ENCODE peak calls at places on chromosomes 1 and 21, in seven cellular contexts. B is suprapubic skin, H is HL-60, C is transverse colon, N is breast epithelium, J is GM23338, X is endothelial cell of umbilical vein. Y is an unnamed sample.
A peak's percentile ranks its signal among the peaks of the same experiment; 100 is the strongest.

GRCh38 chr1:242710286-242710685 is 185.8 kb upstream of the PLD5 start:
- DNase-seq in B (no peak), H (no peak), C (no peak), N (no peak), J (no peak), X (no peak), Y (no peak)

GRCh38 chr1:206821493-206821892 is 43.9 kb upstream of the IL20 start:
- DNase-seq in B (no peak), H (no peak), C (no peak), N (no peak), J (no peak), X (no peak), Y (no peak)

GRCh38 chr1:77271851-77272250 is 10.0 kb upstream of the AK5 start:
- DNase-seq in B (no peak), H (no peak), C (no peak), N (no peak), J (no peak), X (peak; percentile 82), Y (no peak)

GRCh38 chr1:10724511-10724910 is 71.9 kb downstream of the CASZ1 start:
- DNase-seq in B (no peak), H (no peak), C (no peak), N (no peak), J (no peak), X (no peak), Y (no peak)

GRCh38 chr21:41507521-41508414 is at the start of gene TMPRSS2:
- DNase-seq in B (no peak), H (no peak), C (peak; percentile 90), N (peak; percentile 42), J (peak; percentile 80), X (no peak), Y (peak; percentile 83)

GRCh38 chr1:33985656-33986055 is 121.8 kb downstream of the HMGB4 start:
- DNase-seq in B (no peak), H (no peak), C (no peak), N (no peak), J (no peak), X (no peak), Y (no peak)

GRCh38 chr1:226975259-226975908 is 35.3 kb downstream of the COQ8A start:
- DNase-seq in B (no peak), H (no peak), C (no peak), N (no peak), J (no peak), X (no peak), Y (no peak)

GRCh38 chr1:175178456-175178855 is 14.1 kb downstream of the KIAA0040 start:
- DNase-seq in B (no peak), H (no peak), C (no peak), N (no peak), J (no peak), X (no peak), Y (no peak)

GRCh38 chr1:230091473-230092231 is 24.6 kb downstream of the GALNT2 start:
- DNase-seq in B (no peak), H (no peak), C (no peak), N (no peak), J (no peak), X (no peak), Y (no peak)

GRCh38 chr21:35136586-35137254 is 87.6 kb upstream of the RUNX1 start:
- DNase-seq in B (no peak), H (no peak), C (peak; percentile 22), N (no peak), J (peak; percentile 17), X (peak; percentile 30), Y (no peak)

GRCh38 chr1:234409328-234409727 is 36.1 kb downstream of the COA6 start:
- DNase-seq in B (no peak), H (no peak), C (no peak), N (no peak), J (no peak), X (no peak), Y (no peak)

GRCh38 chr1:212743901-212744475 is 44.3 kb upstream of the BATF3 start:
- DNase-seq in B (no peak), H (no peak), C (no peak), N (no peak), J (no peak), X (no peak), Y (no peak)

GRCh38 chr1:187266051-187266450 is 437.3 kb downstream of the PLA2G4A start:
- DNase-seq in B (no peak), H (no peak), C (no peak), N (no peak), J (peak; percentile 20), X (no peak), Y (no peak)

GRCh38 chr1:187262731-187263130 is 434.0 kb downstream of the PLA2G4A start:
- DNase-seq in B (no peak), H (no peak), C (no peak), N (no peak), J (no peak), X (no peak), Y (no peak)

GRCh38 chr1:187267745-187268277 is 439.1 kb downstream of the PLA2G4A start:
- DNase-seq in B (no peak), H (no peak), C (no peak), N (no peak), J (no peak), X (no peak), Y (no peak)

GRCh38 chr1:187261637-187262036 is 432.9 kb downstream of the PLA2G4A start:
- DNase-seq in B (no peak), H (no peak), C (no peak), N (no peak), J (no peak), X (no peak), Y (no peak)

DNA sequence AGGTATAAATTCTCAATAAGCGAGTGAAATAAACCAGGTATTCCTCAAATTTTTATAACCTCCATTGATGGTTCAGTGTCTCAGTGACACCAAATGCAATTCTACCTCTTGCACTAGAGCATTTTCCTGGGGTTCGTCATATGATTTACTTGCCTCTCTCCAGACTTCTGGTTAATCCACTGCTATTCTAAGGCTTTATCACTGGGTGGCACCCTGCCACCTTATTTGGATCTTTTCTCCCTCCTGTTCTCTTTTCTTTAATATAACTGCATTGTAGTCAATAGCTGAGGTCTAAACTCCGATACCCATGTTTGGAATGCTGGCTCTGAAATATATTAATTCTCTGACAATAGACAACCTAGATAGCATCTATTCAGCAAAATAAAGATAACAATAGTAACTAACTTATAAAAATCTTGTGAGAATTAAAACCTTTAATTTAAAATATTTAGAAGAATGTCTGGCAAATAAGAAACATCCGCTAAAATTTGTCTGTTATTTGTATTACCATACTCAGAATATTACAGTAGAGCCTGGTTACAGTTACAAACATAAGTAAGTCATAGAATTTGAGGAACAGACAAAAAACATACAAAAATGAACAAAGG is 436.4 kb downstream of the PLA2G4A start:
- DNase-seq in B (no peak), H (peak; percentile 8), C (no peak), N (no peak), J (peak; percentile 77), X (peak; percentile 70), Y (peak; percentile 69)
- TF ChIP-seq CTCF in B (no peak), H (peak; percentile 1), C (no peak), N (no peak), J (peak; percentile 79), X (peak; percentile 49), Y (no peak)

GRCh38 chr1:156295391-156295947 is at the start of gene GLMP:
- DNase-seq in B (no peak), H (peak; percentile 50), C (peak; percentile 77), N (peak; percentile 41), J (peak; percentile 80), X (peak; percentile 66), Y (peak; percentile 77)

GRCh38 chr1:156293098-156293434 is 2.4 kb downstream of the GLMP start:
- DNase-seq in B (no peak), H (no peak), C (no peak), N (no peak), J (no peak), X (no peak), Y (no peak)

GRCh38 chr1:156289857-156290256 is 5.6 kb downstream of the GLMP start:
- DNase-seq in B (no peak), H (no peak), C (no peak), N (no peak), J (no peak), X (no peak), Y (no peak)

GRCh38 chr1:156293895-156294294 is 1.6 kb downstream of the GLMP start:
- DNase-seq in B (no peak), H (no peak), C (no peak), N (no peak), J (no peak), X (no peak), Y (no peak)

GRCh38 chr1:156291226-156292061 is 4.0 kb downstream of the GLMP start:
- DNase-seq in B (peak; percentile 95), H (no peak), C (peak; percentile 92), N (peak; percentile 74), J (peak; percentile 95), X (peak; percentile 89), Y (peak; percentile 79)
- TF ChIP-seq POLR2AphosphoS5 in B (peak; percentile 10), H (no peak), C (peak; percentile 66), N (no peak), J (peak; percentile 67), X (peak; percentile 72), Y (peak; percentile 78)

GRCh38 chr1:185733818-185734709 is at the start of gene HMCN1:
- DNase-seq in B (peak; percentile 86), H (peak; percentile 7), C (peak; percentile 54), N (peak; percentile 63), J (peak; percentile 89), X (peak; percentile 85), Y (peak; percentile 43)
- TF ChIP-seq CTCF in B (no peak), H (peak; percentile 17), C (peak; percentile 33), N (no peak), J (peak; percentile 73), X (peak; percentile 51), Y (no peak)

GRCh38 chr1:160619742-160620277 is 27.0 kb downstream of the SLAMF1 start:
- DNase-seq in B (no peak), H (no peak), C (no peak), N (no peak), J (no peak), X (no peak), Y (no peak)

GRCh38 chr1:160622885-160623633 is 23.8 kb downstream of the SLAMF1 start:
- DNase-seq in B (no peak), H (no peak), C (no peak), N (no peak), J (no peak), X (no peak), Y (no peak)

GRCh38 chr1:160620942-160621632 is 25.8 kb downstream of the SLAMF1 start:
- DNase-seq in B (no peak), H (no peak), C (no peak), N (no peak), J (no peak), X (no peak), Y (no peak)

GRCh38 chr1:160623860-160624259 is 23.0 kb downstream of the SLAMF1 start:
- DNase-seq in B (no peak), H (no peak), C (no peak), N (no peak), J (no peak), X (no peak), Y (no peak)

DNA sequence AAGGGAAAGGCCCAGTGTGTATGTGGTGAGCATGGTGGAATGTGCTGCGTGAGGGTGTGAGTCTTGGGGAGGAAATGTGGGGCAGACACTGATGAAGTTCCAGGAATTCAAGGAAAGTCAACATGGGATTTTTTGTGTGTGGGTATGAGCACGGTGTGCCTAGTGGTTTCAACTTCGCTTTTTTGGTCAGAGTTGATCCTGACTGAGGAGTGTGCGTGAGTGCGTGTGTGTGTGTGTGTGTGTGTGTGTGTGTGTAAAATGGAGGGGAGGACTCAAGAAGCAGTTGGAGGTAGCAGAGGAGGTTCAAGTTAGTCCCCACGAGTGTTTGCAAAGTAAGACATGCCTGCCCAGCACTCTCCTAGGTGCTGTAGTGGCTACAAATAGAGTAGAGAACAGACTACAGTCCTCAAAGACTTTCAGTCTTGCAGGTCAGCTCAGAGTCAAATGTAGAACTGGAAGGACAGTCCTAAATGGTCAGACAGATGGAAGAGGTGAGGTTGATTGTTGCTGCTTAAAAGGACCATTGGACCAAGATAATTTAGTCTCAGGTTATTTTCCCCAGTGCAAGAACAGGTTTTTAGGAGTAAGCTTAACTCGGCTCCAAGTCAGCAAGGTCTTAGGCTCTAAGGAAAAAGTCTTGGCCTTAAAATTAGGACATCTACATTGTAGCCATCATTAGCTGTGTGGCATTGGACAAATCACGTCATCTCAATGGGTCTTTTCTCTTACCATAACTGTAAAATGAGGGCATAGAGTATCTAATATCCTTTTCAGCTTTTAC is 25.0 kb downstream of the SLAMF1 start:
- DNase-seq in B (no peak), H (no peak), C (no peak), N (no peak), J (no peak), X (no peak), Y (no peak)
- TF ChIP-seq POLR2AphosphoS5 in B (no peak), H (no peak), C (no peak), N (no peak), J (no peak), X (no peak), Y (no peak)